ENCODE peak calls at places on chromosome 22, in eight cellular contexts. One of them, this sample, is unnamed.

GRCh38 chr22:34036936-34037335 is 116.7 kb upstream of the LARGE1 start:
- DNase-seq in GM23338: peak; percentile 62
- DNase-seq in bronchial epithelial cell: no peak
- DNase-seq in lung: no peak
- DNase-seq in cardiac muscle cell: no peak
- DNase-seq in IMR-90: no peak
- DNase-seq in upper lobe of right lung: no peak
- DNase-seq in fibroblast of villous mesenchyme: no peak
- DNase-seq in this sample: peak; percentile 24

GRCh38 chr22:41779889-41780505 is 20.5 kb upstream of the CCDC134 start:
- DNase-seq in GM23338: no peak
- DNase-seq in bronchial epithelial cell: no peak
- DNase-seq in lung: no peak
- DNase-seq in cardiac muscle cell: no peak
- DNase-seq in IMR-90: no peak
- DNase-seq in upper lobe of right lung: no peak
- DNase-seq in fibroblast of villous mesenchyme: no peak
- DNase-seq in this sample: no peak

GRCh38 chr22:37932821-37933578 is 20.4 kb downstream of the C22orf23 start:
- DNase-seq in GM23338: no peak
- DNase-seq in bronchial epithelial cell: no peak
- DNase-seq in lung: peak; percentile 81
- DNase-seq in cardiac muscle cell: no peak
- DNase-seq in IMR-90: no peak
- DNase-seq in upper lobe of right lung: peak; percentile 90
- DNase-seq in fibroblast of villous mesenchyme: no peak
- DNase-seq in this sample: no peak

GRCh38 chr22:40479126-40479800 is 108.9 kb downstream of the SGSM3 start:
- DNase-seq in GM23338: no peak
- DNase-seq in bronchial epithelial cell: no peak
- DNase-seq in lung: no peak
- DNase-seq in cardiac muscle cell: no peak
- DNase-seq in IMR-90: no peak
- DNase-seq in upper lobe of right lung: no peak
- DNase-seq in fibroblast of villous mesenchyme: no peak
- DNase-seq in this sample: no peak

GRCh38 chr22:40597541-40598453 is 38.7 kb downstream of the MRTFA start:
- DNase-seq in GM23338: no peak
- DNase-seq in bronchial epithelial cell: peak; percentile 84
- DNase-seq in lung: no peak
- DNase-seq in cardiac muscle cell: no peak
- DNase-seq in IMR-90: peak; percentile 41
- DNase-seq in upper lobe of right lung: no peak
- DNase-seq in fibroblast of villous mesenchyme: no peak
- DNase-seq in this sample: peak; percentile 16

GRCh38 chr22:16789860-16790493 is 35.2 kb downstream of the XKR3 start:
- DNase-seq in GM23338: no peak
- DNase-seq in bronchial epithelial cell: no peak
- DNase-seq in lung: no peak
- DNase-seq in cardiac muscle cell: no peak
- DNase-seq in IMR-90: no peak
- DNase-seq in upper lobe of right lung: no peak
- DNase-seq in fibroblast of villous mesenchyme: no peak
- DNase-seq in this sample: no peak

GRCh38 chr22:27669798-27670599 is 131.6 kb downstream of the MN1 start:
- DNase-seq in GM23338: peak; percentile 35
- DNase-seq in bronchial epithelial cell: no peak
- DNase-seq in lung: no peak
- DNase-seq in cardiac muscle cell: peak; percentile 24
- DNase-seq in IMR-90: no peak
- DNase-seq in upper lobe of right lung: no peak
- DNase-seq in fibroblast of villous mesenchyme: no peak
- DNase-seq in this sample: peak; percentile 64

GRCh38 chr22:33766056-33766455 is 154.2 kb downstream of the LARGE1 start:
- DNase-seq in GM23338: no peak
- DNase-seq in bronchial epithelial cell: no peak
- DNase-seq in lung: no peak
- DNase-seq in cardiac muscle cell: no peak
- DNase-seq in IMR-90: no peak
- DNase-seq in upper lobe of right lung: no peak
- DNase-seq in fibroblast of villous mesenchyme: no peak
- DNase-seq in this sample: no peak

GRCh38 chr22:39314251-39314971 is 5.0 kb downstream of the RPL3 start:
- DNase-seq in GM23338: peak; percentile 47
- DNase-seq in bronchial epithelial cell: no peak
- DNase-seq in lung: no peak
- DNase-seq in cardiac muscle cell: no peak
- DNase-seq in IMR-90: no peak
- DNase-seq in upper lobe of right lung: no peak
- DNase-seq in fibroblast of villous mesenchyme: no peak
- DNase-seq in this sample: peak; percentile 52

GRCh38 chr22:36922752-36923457 is 9.5 kb downstream of the CSF2RB start:
- DNase-seq in GM23338: no peak
- DNase-seq in bronchial epithelial cell: no peak
- DNase-seq in lung: no peak
- DNase-seq in cardiac muscle cell: no peak
- DNase-seq in IMR-90: no peak
- DNase-seq in upper lobe of right lung: no peak
- DNase-seq in fibroblast of villous mesenchyme: no peak
- DNase-seq in this sample: peak; percentile 54

GRCh38 chr22:37317698-37318210 is 35.4 kb downstream of the CYTH4 start:
- DNase-seq in GM23338: no peak
- DNase-seq in bronchial epithelial cell: peak; percentile 62
- DNase-seq in lung: no peak
- DNase-seq in cardiac muscle cell: no peak
- DNase-seq in IMR-90: no peak
- DNase-seq in upper lobe of right lung: no peak
- DNase-seq in fibroblast of villous mesenchyme: no peak
- DNase-seq in this sample: no peak

GRCh38 chr22:40178417-40179409 is 988 bp downstream of the TNRC6B start:
- DNase-seq in GM23338: peak; percentile 80
- DNase-seq in bronchial epithelial cell: peak; percentile 30
- DNase-seq in lung: no peak
- DNase-seq in cardiac muscle cell: peak; percentile 59
- DNase-seq in IMR-90: peak; percentile 57
- DNase-seq in upper lobe of right lung: no peak
- DNase-seq in fibroblast of villous mesenchyme: peak; percentile 68
- DNase-seq in this sample: no peak

GRCh38 chr22:28951969-28952521 is 68.7 kb downstream of the ZNRF3 start:
- DNase-seq in GM23338: peak; percentile 61
- DNase-seq in bronchial epithelial cell: no peak
- DNase-seq in lung: no peak
- DNase-seq in cardiac muscle cell: peak; percentile 47
- DNase-seq in IMR-90: peak; percentile 39
- DNase-seq in upper lobe of right lung: no peak
- DNase-seq in fibroblast of villous mesenchyme: peak; percentile 73
- DNase-seq in this sample: no peak

GRCh38 chr22:28893810-28894209 is 10.4 kb downstream of the ZNRF3 start:
- DNase-seq in GM23338: no peak
- DNase-seq in bronchial epithelial cell: no peak
- DNase-seq in lung: no peak
- DNase-seq in cardiac muscle cell: no peak
- DNase-seq in IMR-90: no peak
- DNase-seq in upper lobe of right lung: no peak
- DNase-seq in fibroblast of villous mesenchyme: no peak
- DNase-seq in this sample: no peak

GRCh38 chr22:37561209-37562048 is 1.1 kb downstream of the CDC42EP1 start:
- DNase-seq in GM23338: peak; percentile 96
- DNase-seq in bronchial epithelial cell: peak; percentile 76
- DNase-seq in lung: peak; percentile 90
- DNase-seq in cardiac muscle cell: peak; percentile 94
- DNase-seq in IMR-90: peak; percentile 86
- DNase-seq in upper lobe of right lung: peak; percentile 96
- DNase-seq in fibroblast of villous mesenchyme: peak; percentile 91
- DNase-seq in this sample: peak; percentile 97

DNA sequence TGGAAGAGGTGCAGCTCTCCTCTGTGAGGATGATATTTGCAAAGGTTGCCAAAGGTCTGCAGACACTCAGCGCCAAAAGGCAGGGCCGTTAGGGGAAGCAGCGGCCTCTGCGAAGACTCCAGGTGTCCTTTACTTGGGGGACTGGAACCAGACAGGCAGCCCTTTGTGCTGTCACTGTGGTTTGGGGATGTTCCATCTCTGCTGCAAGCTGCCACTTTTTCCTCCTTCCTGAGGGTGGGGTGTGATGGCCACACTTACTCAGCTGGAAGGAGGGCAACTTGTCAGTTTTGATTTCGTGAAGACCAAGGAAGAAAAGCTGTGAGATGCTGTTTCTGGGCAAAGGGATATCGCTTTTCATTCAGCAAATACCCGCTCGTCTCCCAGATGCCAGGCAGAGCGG is 96.5 kb upstream of the PRR5 start:
- DNase-seq in GM23338: no peak
- DNase-seq in bronchial epithelial cell: no peak
- DNase-seq in lung: no peak
- DNase-seq in cardiac muscle cell: no peak
- DNase-seq in IMR-90: no peak
- DNase-seq in upper lobe of right lung: no peak
- DNase-seq in fibroblast of villous mesenchyme: no peak
- DNase-seq in this sample: peak; percentile 35
- H3K4me3 ChIP-seq in GM23338: no peak overlapping the region
- H3K4me3 ChIP-seq in bronchial epithelial cell: no peak overlapping the region
- H3K4me3 ChIP-seq in lung: no peak overlapping the region
- H3K4me3 ChIP-seq in cardiac muscle cell: no peak overlapping the region
- H3K4me3 ChIP-seq in IMR-90: no peak overlapping the region
- H3K4me3 ChIP-seq in upper lobe of right lung: no peak overlapping the region
- H3K4me3 ChIP-seq in fibroblast of villous mesenchyme: no peak overlapping the region
- H3K4me3 ChIP-seq in this sample: no peak overlapping the region

GRCh38 chr22:46580940-46581579 is 39.1 kb upstream of the GRAMD4 start:
- DNase-seq in GM23338: no peak
- DNase-seq in bronchial epithelial cell: no peak
- DNase-seq in lung: no peak
- DNase-seq in cardiac muscle cell: no peak
- DNase-seq in IMR-90: no peak
- DNase-seq in upper lobe of right lung: no peak
- DNase-seq in fibroblast of villous mesenchyme: no peak
- DNase-seq in this sample: no peak

GRCh38 chr22:46579751-46580449 is 40.3 kb upstream of the GRAMD4 start:
- DNase-seq in GM23338: no peak
- DNase-seq in bronchial epithelial cell: no peak
- DNase-seq in lung: no peak
- DNase-seq in cardiac muscle cell: no peak
- DNase-seq in IMR-90: no peak
- DNase-seq in upper lobe of right lung: peak; percentile 63
- DNase-seq in fibroblast of villous mesenchyme: no peak
- DNase-seq in this sample: no peak

GRCh38 chr22:46583571-46583970 is 36.6 kb upstream of the GRAMD4 start:
- DNase-seq in GM23338: no peak
- DNase-seq in bronchial epithelial cell: no peak
- DNase-seq in lung: no peak
- DNase-seq in cardiac muscle cell: no peak
- DNase-seq in IMR-90: no peak
- DNase-seq in upper lobe of right lung: no peak
- DNase-seq in fibroblast of villous mesenchyme: no peak
- DNase-seq in this sample: no peak

GRCh38 chr22:46582281-46582811 is 37.8 kb upstream of the GRAMD4 start:
- DNase-seq in GM23338: no peak
- DNase-seq in bronchial epithelial cell: no peak
- DNase-seq in lung: no peak
- DNase-seq in cardiac muscle cell: no peak
- DNase-seq in IMR-90: no peak
- DNase-seq in upper lobe of right lung: peak; percentile 66
- DNase-seq in fibroblast of villous mesenchyme: no peak
- DNase-seq in this sample: no peak

DNA sequence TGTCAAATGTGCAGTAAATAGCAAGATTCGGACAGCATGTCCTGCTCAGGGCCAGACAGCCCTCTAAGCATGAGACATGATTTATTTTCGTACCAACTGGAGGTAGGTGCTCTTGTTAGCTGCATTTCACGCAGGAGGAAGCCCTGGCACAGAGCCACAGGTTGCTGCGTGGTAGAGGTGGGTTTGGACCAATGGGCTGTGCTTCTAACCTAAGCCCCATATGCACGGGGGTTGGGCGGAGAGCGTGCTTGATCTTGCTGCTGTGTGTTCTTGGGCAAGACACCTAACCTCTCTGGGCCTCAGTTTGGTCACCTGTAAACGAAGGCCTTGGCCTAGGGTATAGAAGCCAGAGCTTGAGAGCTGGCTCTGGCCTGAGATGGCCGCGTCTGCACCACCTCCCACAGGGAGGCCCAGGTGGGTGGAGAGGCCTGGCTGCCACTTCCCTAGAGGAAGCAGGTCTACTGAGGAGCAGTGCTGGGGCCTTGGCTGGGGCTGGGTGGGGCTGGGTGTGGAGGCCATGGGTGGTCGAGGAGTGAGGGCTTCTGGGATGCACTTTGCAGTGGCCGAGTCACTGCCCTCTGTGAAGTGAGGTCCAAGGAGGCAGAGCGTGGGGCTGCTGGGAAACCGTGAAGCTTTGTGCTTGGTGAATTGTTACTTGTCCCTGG is 38.5 kb upstream of the GRAMD4 start:
- DNase-seq in GM23338: no peak
- DNase-seq in bronchial epithelial cell: no peak
- DNase-seq in lung: no peak
- DNase-seq in cardiac muscle cell: no peak
- DNase-seq in IMR-90: no peak
- DNase-seq in upper lobe of right lung: peak; percentile 67
- DNase-seq in fibroblast of villous mesenchyme: no peak
- DNase-seq in this sample: no peak
- H3K4me3 ChIP-seq in GM23338: no peak overlapping the region
- H3K4me3 ChIP-seq in bronchial epithelial cell: no peak overlapping the region
- H3K4me3 ChIP-seq in lung: no peak overlapping the region
- H3K4me3 ChIP-seq in cardiac muscle cell: no peak overlapping the region
- H3K4me3 ChIP-seq in IMR-90: no peak overlapping the region
- H3K4me3 ChIP-seq in upper lobe of right lung: no peak overlapping the region
- H3K4me3 ChIP-seq in fibroblast of villous mesenchyme: no peak overlapping the region
- H3K4me3 ChIP-seq in this sample: no peak overlapping the region

DNA sequence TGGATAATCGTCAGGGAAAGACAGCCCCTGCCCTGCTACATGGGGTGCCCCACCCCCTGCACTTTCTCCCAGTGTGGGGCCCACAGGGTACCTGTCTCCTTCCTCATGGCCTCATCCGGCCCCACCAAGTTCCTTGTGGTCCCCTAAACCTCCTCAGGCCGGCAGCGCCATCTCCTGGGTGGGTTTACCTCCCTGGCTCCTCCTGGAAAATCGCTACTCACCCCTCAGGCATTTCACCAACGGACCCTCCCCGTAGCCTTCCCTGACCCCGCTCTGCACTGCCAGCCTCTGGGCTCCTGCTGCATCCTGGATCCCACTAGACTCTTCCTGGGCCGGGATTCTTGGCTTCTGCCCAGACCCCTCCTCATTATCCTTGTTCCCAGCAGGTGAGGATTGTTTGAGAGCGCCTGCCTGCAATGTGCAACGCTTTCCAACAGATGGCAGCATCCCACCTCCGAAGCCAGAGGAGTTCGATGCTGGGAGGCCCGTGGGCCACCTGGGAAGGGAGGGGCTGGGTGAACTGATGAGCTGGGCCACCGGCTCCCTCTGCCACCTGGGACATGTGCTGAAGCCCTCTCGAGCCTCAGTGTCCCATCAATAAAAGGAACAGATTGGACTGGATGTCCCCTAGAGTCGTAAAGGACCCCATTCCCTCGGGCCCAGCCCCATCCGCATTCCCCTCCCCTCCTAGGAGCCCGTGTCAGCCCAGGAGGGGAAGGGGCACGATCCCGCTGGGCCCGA is 44.2 kb upstream of the TTLL12 start:
- DNase-seq in GM23338: peak; percentile 93
- DNase-seq in bronchial epithelial cell: peak; percentile 25
- DNase-seq in lung: peak; percentile 63
- DNase-seq in cardiac muscle cell: peak; percentile 48
- DNase-seq in IMR-90: peak; percentile 28
- DNase-seq in upper lobe of right lung: peak; percentile 85
- DNase-seq in fibroblast of villous mesenchyme: peak; percentile 37
- DNase-seq in this sample: peak; percentile 96
- H3K4me3 ChIP-seq in GM23338: peak overlapping the region; percentile 44
- H3K4me3 ChIP-seq in bronchial epithelial cell: no peak overlapping the region
- H3K4me3 ChIP-seq in lung: no peak overlapping the region
- H3K4me3 ChIP-seq in cardiac muscle cell: no peak overlapping the region
- H3K4me3 ChIP-seq in IMR-90: no peak overlapping the region
- H3K4me3 ChIP-seq in upper lobe of right lung: no peak overlapping the region
- H3K4me3 ChIP-seq in fibroblast of villous mesenchyme: no peak overlapping the region
- H3K4me3 ChIP-seq in this sample: peak overlapping the region; percentile 19

GRCh38 chr22:20178922-20179227 is 28.0 kb upstream of the CCDC188 start:
- DNase-seq in GM23338: no peak
- DNase-seq in bronchial epithelial cell: no peak
- DNase-seq in lung: no peak
- DNase-seq in cardiac muscle cell: no peak
- DNase-seq in IMR-90: no peak
- DNase-seq in upper lobe of right lung: no peak
- DNase-seq in fibroblast of villous mesenchyme: no peak
- DNase-seq in this sample: no peak
- H3K4me3 ChIP-seq in GM23338: no peak overlapping the region
- H3K4me3 ChIP-seq in bronchial epithelial cell: no peak overlapping the region
- H3K4me3 ChIP-seq in lung: no peak overlapping the region
- H3K4me3 ChIP-seq in cardiac muscle cell: no peak overlapping the region
- H3K4me3 ChIP-seq in IMR-90: no peak overlapping the region
- H3K4me3 ChIP-seq in upper lobe of right lung: no peak overlapping the region
- H3K4me3 ChIP-seq in fibroblast of villous mesenchyme: no peak overlapping the region
- H3K4me3 ChIP-seq in this sample: no peak overlapping the region

This sample was measured in H7.